ENCODE peak calls at places on chromosomes 3 and 15, in seven cellular contexts. One of them, this sample, is unnamed.

GRCh38 chr3:31274406-31275024 is 258.2 kb upstream of the STT3B start:
- DNase-seq in IMR-90: no peak
- DNase-seq in trophoblast cell: no peak
- DNase-seq in mesendoderm: no peak
- DNase-seq in H1: no peak
- DNase-seq in mesenchymal stem cell: peak
- DNase-seq in neuronal stem cell: no peak
- DNase-seq in this sample: no peak

GRCh38 chr3:6351752-6352151 is 509.2 kb upstream of the GRM7 start:
- DNase-seq in trophoblast cell: no peak
- DNase-seq in neuronal stem cell: no peak
- DNase-seq in H1: no peak
- DNase-seq in mesendoderm: no peak
- DNase-seq in IMR-90: no peak
- DNase-seq in mesenchymal stem cell: no peak
- DNase-seq in this sample: no peak

GRCh38 chr15:66744610-66745279 is 42.7 kb downstream of the SMAD6 start:
- DNase-seq in H1: no peak
- DNase-seq in neuronal stem cell: no peak
- DNase-seq in trophoblast cell: no peak
- DNase-seq in mesenchymal stem cell: no peak
- DNase-seq in mesendoderm: no peak
- DNase-seq in IMR-90: no peak
- DNase-seq in this sample: no peak

GRCh38 chr15:97986781-97987180 is 26.3 kb downstream of the ARRDC4 start:
- DNase-seq in IMR-90: no peak
- DNase-seq in neuronal stem cell: no peak
- DNase-seq in mesenchymal stem cell: no peak
- DNase-seq in mesendoderm: no peak
- DNase-seq in H1: no peak
- DNase-seq in trophoblast cell: no peak
- DNase-seq in this sample: no peak

GRCh38 chr3:45031531-45031930 is 5.4 kb downstream of the CLEC3B start:
- DNase-seq in mesenchymal stem cell: no peak
- DNase-seq in trophoblast cell: peak
- DNase-seq in IMR-90: no peak
- DNase-seq in mesendoderm: peak
- DNase-seq in neuronal stem cell: no peak
- DNase-seq in H1: no peak
- DNase-seq in this sample: no peak

GRCh38 chr15:76451540-76451939 is 115.0 kb downstream of the ISL2 start:
- DNase-seq in IMR-90: no peak
- DNase-seq in neuronal stem cell: no peak
- DNase-seq in trophoblast cell: no peak
- DNase-seq in mesendoderm: no peak
- DNase-seq in H1: no peak
- DNase-seq in mesenchymal stem cell: no peak
- DNase-seq in this sample: no peak

GRCh38 chr3:83514130-83514914 is 1444.5 kb upstream of the CADM2 start:
- DNase-seq in IMR-90: no peak
- DNase-seq in trophoblast cell: peak
- DNase-seq in mesenchymal stem cell: peak
- DNase-seq in H1: peak
- DNase-seq in mesendoderm: peak
- DNase-seq in neuronal stem cell: no peak
- DNase-seq in this sample: peak

GRCh38 chr3:114764056-114764492 is 383.0 kb downstream of the ZBTB20 start:
- DNase-seq in trophoblast cell: no peak
- DNase-seq in mesendoderm: no peak
- DNase-seq in mesenchymal stem cell: no peak
- DNase-seq in neuronal stem cell: no peak
- DNase-seq in IMR-90: peak
- DNase-seq in H1: no peak
- DNase-seq in this sample: no peak

GRCh38 chr3:122272889-122273288 is 52.2 kb upstream of the CSTA start:
- DNase-seq in IMR-90: no peak
- DNase-seq in neuronal stem cell: no peak
- DNase-seq in trophoblast cell: no peak
- DNase-seq in mesenchymal stem cell: no peak
- DNase-seq in H1: no peak
- DNase-seq in mesendoderm: no peak
- DNase-seq in this sample: no peak

GRCh38 chr15:98799461-98799971 is 151.2 kb downstream of the IGF1R start:
- DNase-seq in mesenchymal stem cell: peak
- DNase-seq in H1: no peak
- DNase-seq in mesendoderm: peak
- DNase-seq in neuronal stem cell: no peak
- DNase-seq in IMR-90: peak
- DNase-seq in trophoblast cell: peak
- DNase-seq in this sample: no peak

GRCh38 chr15:48592221-48592731 is 53.2 kb downstream of the FBN1 start:
- DNase-seq in trophoblast cell: peak
- DNase-seq in H1: no peak
- DNase-seq in mesenchymal stem cell: peak
- DNase-seq in neuronal stem cell: no peak
- DNase-seq in mesendoderm: peak
- DNase-seq in IMR-90: peak
- DNase-seq in this sample: no peak

GRCh38 chr15:39580630-39581500 is at the start of gene THBS1:
- DNase-seq in mesendoderm: peak
- DNase-seq in neuronal stem cell: peak
- DNase-seq in trophoblast cell: peak
- DNase-seq in IMR-90: peak
- DNase-seq in mesenchymal stem cell: peak
- DNase-seq in H1: peak
- DNase-seq in this sample: peak

GRCh38 chr3:53379898-53380297 is 32.6 kb upstream of the DCP1A start:
- DNase-seq in mesendoderm: no peak
- DNase-seq in neuronal stem cell: no peak
- DNase-seq in mesenchymal stem cell: no peak
- DNase-seq in trophoblast cell: no peak
- DNase-seq in H1: no peak
- DNase-seq in IMR-90: no peak
- DNase-seq in this sample: no peak
- H3K18ac ChIP-seq in mesendoderm: no peak
- H3K18ac ChIP-seq in neuronal stem cell: no peak
- H3K18ac ChIP-seq in mesenchymal stem cell: no peak
- H3K18ac ChIP-seq in trophoblast cell: no peak
- H3K18ac ChIP-seq in H1: no peak
- H3K18ac ChIP-seq in IMR-90: no peak
- H3K18ac ChIP-seq in this sample: no peak

GRCh38 chr3:169658311-169658931 is 5.1 kb downstream of the MECOM start:
- DNase-seq in trophoblast cell: no peak
- DNase-seq in mesenchymal stem cell: no peak
- DNase-seq in mesendoderm: no peak
- DNase-seq in IMR-90: peak
- DNase-seq in H1: peak
- DNase-seq in neuronal stem cell: peak
- DNase-seq in this sample: peak
- H3K18ac ChIP-seq in trophoblast cell: peak
- H3K18ac ChIP-seq in mesenchymal stem cell: no peak
- H3K18ac ChIP-seq in mesendoderm: no peak
- H3K18ac ChIP-seq in IMR-90: no peak
- H3K18ac ChIP-seq in H1: peak
- H3K18ac ChIP-seq in neuronal stem cell: peak
- H3K18ac ChIP-seq in this sample: no peak

DNA sequence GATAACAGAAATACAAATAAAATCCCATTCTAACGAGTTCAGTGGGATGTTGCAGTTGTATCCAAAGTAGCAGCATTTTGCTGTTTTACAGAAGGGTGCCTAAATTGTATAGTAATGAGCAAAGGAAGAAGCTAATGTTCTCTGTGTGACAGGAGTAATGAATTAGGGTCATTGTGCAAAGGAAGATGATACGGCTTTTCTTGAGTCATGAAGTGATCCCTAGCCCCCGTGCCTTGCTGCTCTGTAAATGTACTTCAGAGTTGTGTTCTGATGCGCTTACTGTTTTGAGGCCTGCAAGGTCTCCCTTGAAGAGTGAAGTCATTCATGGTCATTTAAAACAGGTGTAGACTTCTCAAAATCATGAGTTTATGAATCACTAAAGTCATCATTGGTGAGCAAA is 37.9 kb downstream of the ATP1B3 start:
- DNase-seq in IMR-90: peak
- DNase-seq in trophoblast cell: no peak
- DNase-seq in H1: no peak
- DNase-seq in mesenchymal stem cell: peak
- DNase-seq in neuronal stem cell: no peak
- DNase-seq in mesendoderm: no peak
- DNase-seq in this sample: no peak
- H3K18ac ChIP-seq in IMR-90: no peak
- H3K18ac ChIP-seq in trophoblast cell: no peak
- H3K18ac ChIP-seq in H1: no peak
- H3K18ac ChIP-seq in mesenchymal stem cell: no peak
- H3K18ac ChIP-seq in neuronal stem cell: no peak
- H3K18ac ChIP-seq in mesendoderm: no peak
- H3K18ac ChIP-seq in this sample: no peak

GRCh38 chr3:154242766-154243165 is 81.5 kb downstream of the DHX36 start:
- DNase-seq in IMR-90: no peak
- DNase-seq in neuronal stem cell: no peak
- DNase-seq in mesendoderm: peak
- DNase-seq in trophoblast cell: peak
- DNase-seq in mesenchymal stem cell: no peak
- DNase-seq in H1: no peak
- DNase-seq in this sample: peak
- H3K18ac ChIP-seq in IMR-90: no peak
- H3K18ac ChIP-seq in neuronal stem cell: no peak
- H3K18ac ChIP-seq in mesendoderm: no peak
- H3K18ac ChIP-seq in trophoblast cell: no peak
- H3K18ac ChIP-seq in mesenchymal stem cell: no peak
- H3K18ac ChIP-seq in H1: peak
- H3K18ac ChIP-seq in this sample: no peak

DNA sequence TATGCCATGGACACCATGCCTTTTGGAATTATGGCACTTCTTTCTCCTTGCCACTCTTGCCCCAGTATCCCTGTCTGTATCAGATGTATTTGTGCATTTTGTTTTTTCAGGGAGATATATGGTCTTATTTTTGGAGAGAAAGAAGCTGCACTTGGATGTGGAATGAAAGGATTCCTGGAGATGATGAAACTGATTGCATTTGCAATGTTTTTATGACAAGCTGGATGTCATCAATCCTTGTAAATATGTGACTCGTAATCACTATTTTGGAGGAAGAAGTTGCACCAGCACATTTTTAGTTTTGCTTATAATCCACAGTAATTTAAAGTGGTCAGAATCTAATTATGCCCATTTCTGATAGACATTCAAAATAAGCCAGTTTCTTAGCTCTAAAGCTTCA is 165.0 kb downstream of the NR1D2 start:
- DNase-seq in H1: no peak
- DNase-seq in trophoblast cell: no peak
- DNase-seq in IMR-90: no peak
- DNase-seq in mesendoderm: no peak
- DNase-seq in neuronal stem cell: no peak
- DNase-seq in mesenchymal stem cell: no peak
- DNase-seq in this sample: no peak
- H3K18ac ChIP-seq in H1: no peak
- H3K18ac ChIP-seq in trophoblast cell: no peak
- H3K18ac ChIP-seq in IMR-90: no peak
- H3K18ac ChIP-seq in mesendoderm: no peak
- H3K18ac ChIP-seq in neuronal stem cell: no peak
- H3K18ac ChIP-seq in mesenchymal stem cell: no peak
- H3K18ac ChIP-seq in this sample: no peak

GRCh38 chr3:125161607-125162219 is 50.8 kb downstream of the SLC12A8 start:
- DNase-seq in IMR-90: no peak
- DNase-seq in neuronal stem cell: no peak
- DNase-seq in mesendoderm: no peak
- DNase-seq in mesenchymal stem cell: no peak
- DNase-seq in trophoblast cell: no peak
- DNase-seq in H1: no peak
- DNase-seq in this sample: no peak

GRCh38 chr3:125157183-125157582 is 55.4 kb downstream of the SLC12A8 start:
- DNase-seq in trophoblast cell: no peak
- DNase-seq in IMR-90: no peak
- DNase-seq in H1: no peak
- DNase-seq in mesendoderm: no peak
- DNase-seq in neuronal stem cell: no peak
- DNase-seq in mesenchymal stem cell: no peak
- DNase-seq in this sample: no peak

GRCh38 chr3:125163739-125164601 is 48.6 kb downstream of the SLC12A8 start:
- DNase-seq in IMR-90: no peak
- DNase-seq in H1: no peak
- DNase-seq in neuronal stem cell: no peak
- DNase-seq in mesenchymal stem cell: peak
- DNase-seq in mesendoderm: peak
- DNase-seq in trophoblast cell: peak
- DNase-seq in this sample: peak

GRCh38 chr3:125165189-125165947 is 47.2 kb downstream of the SLC12A8 start:
- DNase-seq in IMR-90: peak
- DNase-seq in mesendoderm: peak
- DNase-seq in H1: peak
- DNase-seq in neuronal stem cell: no peak
- DNase-seq in mesenchymal stem cell: peak
- DNase-seq in trophoblast cell: peak
- DNase-seq in this sample: peak

DNA sequence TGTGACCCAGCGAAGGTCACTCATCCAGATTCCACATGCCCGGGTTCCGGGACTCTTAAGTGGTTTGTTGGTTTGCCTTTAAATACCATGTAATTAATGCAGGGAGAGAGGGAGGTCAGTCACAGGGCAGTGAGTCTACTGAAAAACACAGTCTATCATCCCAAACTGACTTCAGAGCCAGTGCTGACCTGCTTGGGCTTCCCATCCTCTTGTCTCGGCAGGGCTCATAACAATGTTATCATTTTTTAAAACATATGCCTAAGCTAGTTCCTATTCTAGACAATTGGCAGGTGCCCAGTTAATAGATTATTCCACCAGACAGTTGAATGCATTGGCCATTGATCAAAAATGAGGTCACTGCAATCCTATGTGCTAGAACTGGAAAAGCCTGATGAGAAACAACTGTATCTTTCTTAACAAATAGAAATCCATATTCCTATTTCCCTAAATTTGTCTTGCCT is 51.6 kb downstream of the SLC12A8 start:
- DNase-seq in mesenchymal stem cell: peak
- DNase-seq in mesendoderm: no peak
- DNase-seq in trophoblast cell: no peak
- DNase-seq in IMR-90: peak
- DNase-seq in neuronal stem cell: no peak
- DNase-seq in H1: no peak
- DNase-seq in this sample: no peak
- H3K18ac ChIP-seq in mesenchymal stem cell: no peak
- H3K18ac ChIP-seq in mesendoderm: no peak
- H3K18ac ChIP-seq in trophoblast cell: no peak
- H3K18ac ChIP-seq in IMR-90: no peak
- H3K18ac ChIP-seq in neuronal stem cell: no peak
- H3K18ac ChIP-seq in H1: no peak
- H3K18ac ChIP-seq in this sample: no peak

This sample was measured in H9.